ENCODE peak calls at places on chromosomes 13 and 19, in six cellular contexts. C is Peyer's patch, P is A549, E is body of pancreas, K is breast epithelium, H is prostate gland. W is an unnamed sample.

GRCh38 chr19:14505488-14506239 is 9.7 kb upstream of the GIPC1 start:
- DNase-seq in H (peak), E (peak), K (peak), P (peak), C (peak), W (peak)

GRCh38 chr13:108769213-108770070 is 140.0 kb downstream of the MYO16 start:
- DNase-seq in C (no peak), P (peak), K (no peak), E (no peak), H (no peak), W (no peak)

GRCh38 chr13:52371736-52372247 is 34.2 kb downstream of the THSD1 start:
- DNase-seq in P (no peak), C (no peak), E (no peak), K (no peak), H (no peak), W (no peak)

GRCh38 chr19:29271341-29271740 is 58.4 kb upstream of the UQCRFS1 start:
- DNase-seq in C (no peak), K (no peak), H (no peak), E (no peak), P (no peak), W (no peak)

GRCh38 chr13:33721719-33722118 is 96.2 kb upstream of the RFC3 start:
- DNase-seq in K (no peak), E (no peak), P (peak), C (no peak), H (no peak), W (no peak)

GRCh38 chr19:36401475-36401874 is 17.0 kb downstream of the ZFP82 start:
- DNase-seq in H (no peak), K (no peak), C (no peak), E (no peak), P (no peak), W (no peak)

GRCh38 chr13:114130131-114130707 is 2.2 kb downstream of the RASA3 start:
- DNase-seq in P (no peak), K (no peak), C (no peak), E (no peak), H (no peak), W (no peak)

GRCh38 chr13:64087624-64088023 is 2672.0 kb upstream of the PCDH20 start:
- DNase-seq in P (no peak), H (no peak), C (no peak), E (no peak), K (no peak), W (no peak)

GRCh38 chr19:11418166-11418517 is 972 bp downstream of the RGL3 start:
- DNase-seq in C (no peak), K (no peak), E (no peak), P (no peak), H (no peak), W (no peak)

GRCh38 chr19:18340990-18341868 is 831 bp downstream of the PGPEP1 start:
- DNase-seq in P (no peak), E (peak), H (peak), K (peak), C (peak), W (peak)
- TF ChIP-seq CTCF in P (no peak), E (no peak), H (no peak), K (no peak), C (no peak), W (no peak)

GRCh38 chr19:39125554-39126311 is at the start of gene PAK4:
- DNase-seq in K (peak), C (peak), H (peak), E (peak), P (peak), W (peak)
- TF ChIP-seq POLR2A in K (peak), C (peak), H (peak), E (peak), P (peak), W (peak)

GRCh38 chr19:5466814-5467291 is 11.6 kb downstream of the ZNRF4 start:
- DNase-seq in P (no peak), H (no peak), C (no peak), K (no peak), E (peak), W (no peak)

GRCh38 chr19:5460748-5461147 is 5.5 kb downstream of the ZNRF4 start:
- DNase-seq in K (no peak), E (no peak), C (no peak), P (no peak), H (no peak), W (no peak)

GRCh38 chr19:5466072-5466471 is 10.9 kb downstream of the ZNRF4 start:
- DNase-seq in P (no peak), C (no peak), K (no peak), H (no peak), E (no peak), W (no peak)

GRCh38 chr19:5459360-5459759 is 4.1 kb downstream of the ZNRF4 start:
- DNase-seq in C (no peak), E (no peak), K (no peak), H (no peak), P (no peak), W (no peak)

DNA sequence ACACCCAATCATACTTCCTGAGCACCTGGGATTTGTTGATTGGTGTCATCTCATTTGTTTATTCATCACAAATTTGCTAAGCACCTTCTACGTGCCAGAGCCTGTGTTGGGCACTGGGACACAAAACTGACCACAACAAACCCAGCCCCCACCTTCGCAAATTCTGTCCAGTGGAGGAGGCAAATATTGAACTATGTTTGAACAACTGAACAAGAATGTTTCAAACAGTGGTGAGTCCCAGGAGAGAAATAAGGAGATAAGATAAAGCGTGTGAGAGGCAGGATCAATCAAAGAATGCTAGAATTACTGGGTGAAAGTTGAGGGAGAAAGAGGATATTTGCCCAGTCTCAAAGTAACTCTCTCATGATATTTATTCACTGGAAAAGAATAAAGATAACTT is 8.7 kb downstream of the ZNRF4 start:
- DNase-seq in C (no peak), K (no peak), E (no peak), H (no peak), P (no peak), W (no peak)
- TF ChIP-seq CTCF in C (no peak), K (no peak), E (no peak), H (no peak), P (no peak), W (no peak)

DNA sequence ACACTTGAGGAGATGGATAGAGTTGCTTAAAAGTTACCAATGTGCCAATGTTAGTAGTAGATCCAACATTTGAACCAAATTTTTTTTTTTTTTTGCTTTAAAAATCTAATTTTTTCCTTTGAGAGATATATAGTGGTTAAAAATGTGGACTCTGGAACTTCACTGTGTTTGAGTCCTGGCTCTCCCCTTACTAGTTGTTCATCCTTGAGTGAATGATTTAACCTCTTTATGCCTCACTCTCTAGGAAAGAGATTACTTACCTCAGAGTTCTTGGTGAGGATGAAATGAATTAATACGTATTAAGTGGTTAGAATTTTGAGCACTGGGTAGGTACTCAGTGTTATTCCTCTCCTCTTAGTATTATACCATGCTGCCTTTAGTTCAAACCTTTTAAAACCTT is 24.3 kb downstream of the PDS5B start:
- DNase-seq in E (no peak), C (no peak), K (no peak), P (no peak), H (no peak), W (no peak)
- TF ChIP-seq POLR2A in E (no peak), C (no peak), K (no peak), P (no peak), H (no peak), W (no peak)